ENCODE peak calls at places on chromosomes 2 and 18, in six cellular contexts. V is colonic mucosa, P is fibroblast of pulmonary artery, A is A549, I is tibial artery, E is brain microvascular endothelial cell. F is an unnamed sample.
A peak's percentile ranks its signal among the peaks of the same experiment; 100 is the strongest.

GRCh38 chr2:201628545-201628944 is 14.8 kb downstream of the TMEM237 start:
- DNase-seq in V (no peak), P (no peak), A (no peak), I (no peak), E (peak; percentile 69), F (no peak)

GRCh38 chr18:79680100-79680879 is 687 bp downstream of the CTDP1 start:
- DNase-seq in V (peak; percentile 78), P (peak; percentile 60), A (peak; percentile 16), I (no peak), E (peak; percentile 49), F (no peak)

GRCh38 chr2:75476778-75477177 is 84.0 kb downstream of the EVA1A start:
- DNase-seq in V (no peak), P (peak; percentile 13), A (no peak), I (no peak), E (peak; percentile 64), F (no peak)

GRCh38 chr2:20868377-20868776 is 45.5 kb upstream of the LDAH start:
- DNase-seq in V (no peak), P (no peak), A (no peak), I (no peak), E (no peak), F (no peak)

GRCh38 chr2:138003411-138003810 is 39.1 kb downstream of the HNMT start:
- DNase-seq in V (no peak), P (peak; percentile 35), A (no peak), I (no peak), E (no peak), F (no peak)

GRCh38 chr2:55965276-55965675 is 41.7 kb upstream of the EFEMP1 start:
- DNase-seq in V (no peak), P (no peak), A (no peak), I (no peak), E (no peak), F (no peak)

GRCh38 chr2:103284750-103285149 is 522.9 kb downstream of the TMEM182 start:
- DNase-seq in V (no peak), P (no peak), A (no peak), I (no peak), E (no peak), F (no peak)

GRCh38 chr2:9136997-9137819 is 69.4 kb upstream of the ASAP2 start:
- DNase-seq in V (peak; percentile 98), P (no peak), A (no peak), I (no peak), E (no peak), F (no peak)

GRCh38 chr2:121529439-121530209 is 1.1 kb upstream of the RNU4ATAC start:
- DNase-seq in V (peak; percentile 66), P (peak; percentile 59), A (no peak), I (peak; percentile 29), E (peak; percentile 31), F (no peak)

GRCh38 chr2:43218550-43219382 is 7.6 kb downstream of the ZFP36L2 start:
- DNase-seq in V (peak; percentile 87), P (peak; percentile 18), A (peak; percentile 73), I (peak; percentile 53), E (peak; percentile 4), F (no peak)

GRCh38 chr2:58594175-58594574 is 353.1 kb upstream of the FANCL start:
- DNase-seq in V (no peak), P (no peak), A (peak; percentile 22), I (no peak), E (peak; percentile 4), F (no peak)

GRCh38 chr2:204871246-204871953 is 326.1 kb downstream of the PARD3B start:
- DNase-seq in V (no peak), P (peak; percentile 75), A (peak; percentile 44), I (no peak), E (no peak), F (no peak)

GRCh38 chr2:16069933-16070647 is 129.7 kb downstream of the MYCN start:
- DNase-seq in V (no peak), P (no peak), A (no peak), I (no peak), E (no peak), F (no peak)

GRCh38 chr18:34097312-34097711 is 127.4 kb downstream of the NOL4 start:
- DNase-seq in V (no peak), P (peak; percentile 24), A (no peak), I (no peak), E (peak; percentile 18), F (no peak)

GRCh38 chr2:468631-469310 is 180.9 kb upstream of the ALKAL2 start:
- DNase-seq in V (no peak), P (no peak), A (no peak), I (no peak), E (no peak), F (no peak)

GRCh38 chr18:12774982-12775381 is 72.1 kb downstream of the PSMG2 start:
- DNase-seq in V (no peak), P (no peak), A (no peak), I (no peak), E (no peak), F (no peak)

GRCh38 chr18:48191494-48191893 is 217.7 kb downstream of the ZBTB7C start:
- DNase-seq in V (no peak), P (no peak), A (no peak), I (no peak), E (no peak), F (no peak)

GRCh38 chr2:64036343-64036742 is 17.1 kb upstream of the VPS54 start:
- DNase-seq in V (no peak), P (peak; percentile 73), A (no peak), I (no peak), E (peak; percentile 59), F (no peak)

GRCh38 chr2:226079677-226080076 is 680.2 kb downstream of the NYAP2 start:
- DNase-seq in V (no peak), P (peak; percentile 84), A (no peak), I (no peak), E (peak; percentile 84), F (peak; percentile 54)

GRCh38 chr18:62450546-62451395 is 72.1 kb upstream of the ZCCHC2 start:
- DNase-seq in V (no peak), P (peak; percentile 67), A (peak; percentile 82), I (peak; percentile 76), E (peak; percentile 80), F (peak; percentile 5)

GRCh38 chr2:239137890-239138283 is 262.9 kb downstream of the HDAC4 start:
- DNase-seq in V (no peak), P (no peak), A (no peak), I (no peak), E (no peak), F (no peak)

GRCh38 chr2:55422876-55423275 is 3.2 kb upstream of the CCDC88A start:
- DNase-seq in V (no peak), P (no peak), A (no peak), I (no peak), E (no peak), F (no peak)

GRCh38 chr18:55486936-55487335 is 101.1 kb downstream of the TCF4 start:
- DNase-seq in V (no peak), P (no peak), A (no peak), I (no peak), E (no peak), F (no peak)

GRCh38 chr18:55489034-55489741 is 98.8 kb downstream of the TCF4 start:
- DNase-seq in V (no peak), P (no peak), A (no peak), I (no peak), E (no peak), F (no peak)

GRCh38 chr18:55487997-55488396 is 100.0 kb downstream of the TCF4 start:
- DNase-seq in V (no peak), P (no peak), A (no peak), I (no peak), E (no peak), F (no peak)

GRCh38 chr18:55489742-55490055 is 98.3 kb downstream of the TCF4 start:
- DNase-seq in V (no peak), P (no peak), A (no peak), I (no peak), E (no peak), F (no peak)

GRCh38 chr18:55488473-55488872 is 99.5 kb downstream of the TCF4 start:
- DNase-seq in V (no peak), P (no peak), A (no peak), I (no peak), E (no peak), F (no peak)
- H3K4me3 ChIP-seq in V (no peak overlapping the region), P (no peak overlapping the region), A (no peak overlapping the region), I (no peak overlapping the region), E (no peak overlapping the region), F (no peak overlapping the region)

GRCh38 chr18:3861495-3861894 is 411.5 kb downstream of the TGIF1 start:
- DNase-seq in V (no peak), P (no peak), A (no peak), I (no peak), E (no peak), F (no peak)

GRCh38 chr18:3855961-3856360 is 406.0 kb downstream of the TGIF1 start:
- DNase-seq in V (no peak), P (no peak), A (no peak), I (no peak), E (no peak), F (no peak)

GRCh38 chr18:3852321-3852720 is 402.3 kb downstream of the TGIF1 start:
- DNase-seq in V (no peak), P (no peak), A (no peak), I (no peak), E (no peak), F (no peak)

GRCh38 chr18:3863006-3863405 is 413.0 kb downstream of the TGIF1 start:
- DNase-seq in V (no peak), P (no peak), A (no peak), I (no peak), E (no peak), F (no peak)

DNA sequence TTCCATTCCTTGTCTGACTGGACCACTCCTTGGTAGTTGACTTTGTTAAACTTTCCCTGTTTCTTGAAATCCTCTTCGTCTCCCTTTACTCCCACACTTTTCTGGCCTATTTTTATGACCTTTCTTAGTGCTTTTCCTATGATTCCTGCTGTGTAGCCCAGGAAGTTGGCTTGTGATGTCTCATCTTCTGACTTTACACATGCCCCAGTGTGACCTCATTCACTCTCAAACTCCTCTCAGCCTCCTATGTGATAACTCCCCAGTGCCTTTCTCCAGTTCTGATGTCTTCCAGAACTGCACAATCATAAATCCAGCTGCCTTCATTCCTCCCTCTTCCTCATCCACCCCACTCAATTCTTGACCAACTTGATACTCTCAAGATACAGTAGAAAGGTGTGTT is 407.6 kb downstream of the TGIF1 start:
- DNase-seq in V (no peak), P (peak; percentile 28), A (peak; percentile 16), I (no peak), E (peak; percentile 6), F (no peak)
- TF ChIP-seq CTCF in V (no peak), P (no peak), A (no peak), I (no peak), E (no peak), F (no peak)

GRCh38 chr2:157874278-157874825 is 1.8 kb downstream of the ACVR1 start:
- DNase-seq in V (no peak), P (no peak), A (no peak), I (peak; percentile 23), E (no peak), F (no peak)
- H3K4me3 ChIP-seq in V (peak overlapping the region; percentile 59), P (peak overlapping the region; percentile 72), A (peak overlapping the region; percentile 98), I (peak overlapping the region; percentile 81), E (peak overlapping the region; percentile 82), F (peak overlapping the region; percentile 89)

GRCh38 chr18:49597556-49597955 is 35.7 kb downstream of the LIPG start:
- DNase-seq in V (no peak), P (peak; percentile 44), A (no peak), I (no peak), E (no peak), F (no peak)
- TF ChIP-seq CTCF in V (no peak), P (no peak), A (no peak), I (no peak), E (no peak), F (no peak)

GRCh38 chr2:65663831-65664407 is 231.5 kb upstream of the SPRED2 start:
- DNase-seq in V (no peak), P (no peak), A (no peak), I (no peak), E (no peak), F (no peak)
- H3K4me3 ChIP-seq in V (no peak overlapping the region), P (no peak overlapping the region), A (no peak overlapping the region), I (no peak overlapping the region), E (no peak overlapping the region), F (no peak overlapping the region)